ENCODE peak calls at places on chromosomes 11 and 22, in ten cellular contexts. P, J, Q, C, K, G, B, O, F and S are unnamed samples.

GRCh38 chr11:6238902-6239301 is at the start of gene CNGA4:
- DNase-seq in P (no peak), J (no peak), Q (no peak), C (no peak), K (no peak), G (no peak), B (no peak), O (no peak), F (no peak), S (no peak)

GRCh38 chr11:100576044-100577021 is 110.8 kb upstream of the ARHGAP42 start:
- DNase-seq in P (no peak), J (no peak), Q (no peak), C (no peak), K (peak), G (no peak), B (peak), O (no peak), F (peak), S (peak)

GRCh38 chr11:20397281-20397680 is 9.8 kb downstream of the PRMT3 start:
- DNase-seq in P (no peak), J (no peak), Q (no peak), C (no peak), K (peak), G (no peak), B (no peak), O (no peak), F (peak), S (peak)

GRCh38 chr11:94183886-94184264 is 55.2 kb downstream of the PANX1 start:
- DNase-seq in P (no peak), J (no peak), Q (peak), C (no peak), K (peak), G (peak), B (peak), O (peak), F (no peak), S (peak)

GRCh38 chr11:36222755-36223635 is 66.2 kb downstream of the COMMD9 start:
- DNase-seq in P (no peak), J (no peak), Q (no peak), C (no peak), K (no peak), G (no peak), B (no peak), O (no peak), F (no peak), S (no peak)

GRCh38 chr11:64234840-64235379 is 526 bp downstream of the VEGFB start:
- DNase-seq in P (peak), J (peak), Q (peak), C (no peak), K (no peak), G (no peak), B (no peak), O (peak), F (no peak), S (peak)

GRCh38 chr11:132520199-132520598 is 1012.1 kb downstream of the OPCML start:
- DNase-seq in P (no peak), J (no peak), Q (no peak), C (no peak), K (no peak), G (no peak), B (no peak), O (no peak), F (no peak), S (no peak)

GRCh38 chr11:35139883-35140282 is 912 bp downstream of the CD44 start:
- DNase-seq in P (no peak), J (peak), Q (no peak), C (no peak), K (no peak), G (no peak), B (no peak), O (no peak), F (no peak), S (no peak)

GRCh38 chr11:17914957-17915356 is 97.9 kb downstream of the SERGEF start:
- DNase-seq in P (no peak), J (no peak), Q (no peak), C (no peak), K (no peak), G (no peak), B (no peak), O (no peak), F (no peak), S (no peak)

GRCh38 chr11:75490221-75491181 is 35.2 kb downstream of the GDPD5 start:
- DNase-seq in P (no peak), J (no peak), Q (no peak), C (no peak), K (no peak), G (no peak), B (no peak), O (no peak), F (no peak), S (no peak)

GRCh38 chr22:50276143-50276542 is 6.0 kb upstream of the MAPK11 start:
- DNase-seq in P (peak), J (peak), Q (peak), C (no peak), K (no peak), G (peak), B (no peak), O (peak), F (peak), S (peak)

GRCh38 chr11:110774138-110775014 is 62.1 kb upstream of the ARHGAP20 start:
- DNase-seq in P (no peak), J (no peak), Q (no peak), C (no peak), K (no peak), G (no peak), B (no peak), O (no peak), F (no peak), S (no peak)

GRCh38 chr11:2002807-2003206 is 5.2 kb upstream of the H19 start:
- DNase-seq in P (no peak), J (no peak), Q (no peak), C (no peak), K (no peak), G (no peak), B (no peak), O (no peak), F (no peak), S (no peak)

GRCh38 chr11:10866893-10867331 is 9.1 kb upstream of the ZBED5 start:
- DNase-seq in P (no peak), J (no peak), Q (no peak), C (no peak), K (no peak), G (no peak), B (no peak), O (no peak), F (no peak), S (no peak)

GRCh38 chr11:125091247-125091876 is 20.1 kb downstream of the TMEM218 start:
- DNase-seq in P (no peak), J (no peak), Q (no peak), C (no peak), K (peak), G (no peak), B (peak), O (no peak), F (no peak), S (no peak)

GRCh38 chr11:98732947-98733346 is 287.8 kb upstream of the CNTN5 start:
- DNase-seq in P (no peak), J (no peak), Q (no peak), C (no peak), K (no peak), G (no peak), B (no peak), O (no peak), F (no peak), S (no peak)

GRCh38 chr11:129279326-129280026 is 87.4 kb upstream of the ARHGAP32 start:
- DNase-seq in P (peak), J (peak), Q (peak), C (peak), K (peak), G (peak), B (peak), O (peak), F (peak), S (peak)

GRCh38 chr11:62726156-62727006 is 876 bp downstream of the HNRNPUL2 start:
- DNase-seq in P (no peak), J (peak), Q (peak), C (no peak), K (no peak), G (no peak), B (no peak), O (no peak), F (no peak), S (peak)

GRCh38 chr11:118640332-118641154 is 33.1 kb downstream of the PHLDB1 start:
- DNase-seq in P (no peak), J (no peak), Q (no peak), C (no peak), K (peak), G (no peak), B (no peak), O (no peak), F (no peak), S (no peak)

GRCh38 chr11:113305440-113306336 is 8.7 kb upstream of the TTC12 start:
- DNase-seq in P (peak), J (peak), Q (peak), C (no peak), K (peak), G (peak), B (peak), O (peak), F (no peak), S (peak)

GRCh38 chr11:27028653-27029052 is 12.0 kb upstream of the BBOX1 start:
- DNase-seq in P (no peak), J (no peak), Q (no peak), C (no peak), K (no peak), G (no peak), B (no peak), O (no peak), F (no peak), S (no peak)

GRCh38 chr11:20035701-20036601 is 124.3 kb downstream of the DBX1 start:
- DNase-seq in P (no peak), J (no peak), Q (no peak), C (peak), K (peak), G (no peak), B (no peak), O (no peak), F (no peak), S (no peak)

GRCh38 chr11:130157111-130157510 is 2.5 kb upstream of the ST14 start:
- DNase-seq in P (no peak), J (no peak), Q (no peak), C (no peak), K (no peak), G (no peak), B (no peak), O (no peak), F (no peak), S (no peak)

GRCh38 chr11:18280438-18281046 is 14.5 kb downstream of the SAA1 start:
- DNase-seq in P (no peak), J (no peak), Q (no peak), C (no peak), K (no peak), G (no peak), B (no peak), O (no peak), F (no peak), S (no peak)

GRCh38 chr22:44588348-44588747 is 90.3 kb upstream of the RTL6 start:
- DNase-seq in P (no peak), J (peak), Q (no peak), C (peak), K (no peak), G (no peak), B (no peak), O (no peak), F (no peak), S (no peak)

GRCh38 chr22:47124946-47125345 is 362.5 kb downstream of the TBC1D22A start:
- DNase-seq in P (no peak), J (peak), Q (no peak), C (peak), K (no peak), G (no peak), B (no peak), O (no peak), F (no peak), S (no peak)

GRCh38 chr22:25186140-25186539 is 13.5 kb upstream of the CRYBB3 start:
- DNase-seq in P (no peak), J (no peak), Q (no peak), C (no peak), K (no peak), G (no peak), B (no peak), O (no peak), F (no peak), S (no peak)

GRCh38 chr22:17867160-17867785 is 93.0 kb upstream of the BID start:
- DNase-seq in P (no peak), J (peak), Q (no peak), C (no peak), K (no peak), G (no peak), B (peak), O (no peak), F (peak), S (no peak)

GRCh38 chr22:22168190-22168940 is 76.2 kb upstream of the VPREB1 start:
- DNase-seq in P (no peak), J (no peak), Q (no peak), C (no peak), K (peak), G (peak), B (no peak), O (no peak), F (no peak), S (no peak)

GRCh38 chr11:17479284-17480214 is 2.9 kb upstream of the ABCC8 start:
- DNase-seq in P (no peak), J (no peak), Q (no peak), C (no peak), K (peak), G (no peak), B (peak), O (no peak), F (no peak), S (no peak)

GRCh38 chr11:113131036-113131775 is 170.0 kb downstream of the NCAM1 start:
- DNase-seq in P (no peak), J (no peak), Q (no peak), C (no peak), K (no peak), G (no peak), B (no peak), O (no peak), F (no peak), S (no peak)

GRCh38 chr11:74650498-74650897 is 58.1 kb downstream of the POLD3 start:
- DNase-seq in P (no peak), J (no peak), Q (no peak), C (no peak), K (peak), G (no peak), B (no peak), O (no peak), F (no peak), S (peak)

GRCh38 chr22:26672590-26673468 is 15.4 kb downstream of the MIAT start:
- DNase-seq in P (peak), J (peak), Q (peak), C (peak), K (peak), G (peak), B (peak), O (peak), F (peak), S (peak)

GRCh38 chr22:43276311-43276710 is 66.9 kb downstream of the SCUBE1 start:
- DNase-seq in P (no peak), J (no peak), Q (no peak), C (no peak), K (no peak), G (no peak), B (no peak), O (no peak), F (peak), S (no peak)

GRCh38 chr22:20952544-20953341 is 14.3 kb upstream of the AIFM3 start:
- DNase-seq in P (no peak), J (no peak), Q (no peak), C (no peak), K (peak), G (no peak), B (no peak), O (no peak), F (no peak), S (no peak)

GRCh38 chr22:28012811-28013460 is 93.9 kb upstream of the PITPNB start:
- DNase-seq in P (no peak), J (no peak), Q (no peak), C (peak), K (no peak), G (no peak), B (no peak), O (no peak), F (no peak), S (no peak)

GRCh38 chr11:109971184-109971523 is 122.0 kb upstream of the ZC3H12C start:
- DNase-seq in P (no peak), J (no peak), Q (no peak), C (no peak), K (no peak), G (no peak), B (peak), O (no peak), F (no peak), S (no peak)